ENCODE peak calls at places on chromosomes 12 and 14, in ten cellular contexts. B, X, F, J, W, N, A, V, C and O are unnamed samples.

GRCh38 chr12:57738661-57739237 is at the start of gene AGAP2:
- DNase-seq in B (no peak), X (no peak), F (no peak), J (no peak), W (no peak), N (no peak), A (no peak), V (no peak), C (no peak), O (peak; percentile 21)

GRCh38 chr14:37865719-37866549 is 270.5 kb downstream of the TTC6 start:
- DNase-seq in B (no peak), X (no peak), F (no peak), J (no peak), W (no peak), N (no peak), A (no peak), V (no peak), C (no peak), O (no peak)

GRCh38 chr12:75979181-75979580 is 52.4 kb downstream of the PHLDA1 start:
- DNase-seq in B (no peak), X (peak; percentile 76), F (no peak), J (no peak), W (peak; percentile 19), N (no peak), A (no peak), V (no peak), C (no peak), O (peak; percentile 84)

GRCh38 chr12:54352022-54352531 is 12.2 kb downstream of the GPR84 start:
- DNase-seq in B (no peak), X (no peak), F (no peak), J (no peak), W (no peak), N (no peak), A (peak; percentile 67), V (no peak), C (no peak), O (no peak)

GRCh38 chr12:76399040-76399439 is 50.8 kb upstream of the BBS10 start:
- DNase-seq in B (no peak), X (no peak), F (no peak), J (no peak), W (no peak), N (no peak), A (no peak), V (no peak), C (no peak), O (no peak)

GRCh38 chr14:42057176-42057575 is 450.5 kb downstream of the LRFN5 start:
- DNase-seq in B (no peak), X (no peak), F (no peak), J (no peak), W (no peak), N (no peak), A (no peak), V (no peak), C (no peak), O (no peak)

GRCh38 chr12:95762123-95762785 is 28.3 kb downstream of the NTN4 start:
- DNase-seq in B (no peak), X (no peak), F (no peak), J (no peak), W (no peak), N (no peak), A (no peak), V (no peak), C (no peak), O (peak; percentile 14)

GRCh38 chr12:116153983-116154382 is 123.5 kb downstream of the MED13L start:
- DNase-seq in B (no peak), X (no peak), F (no peak), J (no peak), W (no peak), N (no peak), A (no peak), V (no peak), C (no peak), O (no peak)

GRCh38 chr12:101795786-101796185 is 35.0 kb downstream of the GNPTAB start:
- DNase-seq in B (no peak), X (no peak), F (no peak), J (no peak), W (no peak), N (no peak), A (no peak), V (no peak), C (peak; percentile 26), O (no peak)

GRCh38 chr12:32897276-32897615 is 669 bp upstream of the PKP2 start:
- DNase-seq in B (no peak), X (no peak), F (no peak), J (no peak), W (no peak), N (no peak), A (no peak), V (no peak), C (no peak), O (no peak)

GRCh38 chr14:53621986-53622385 is 334.6 kb downstream of the BMP4 start:
- DNase-seq in B (no peak), X (no peak), F (no peak), J (no peak), W (no peak), N (no peak), A (no peak), V (no peak), C (no peak), O (no peak)

GRCh38 chr12:26711072-26711471 is 121.9 kb downstream of the ITPR2 start:
- DNase-seq in B (no peak), X (no peak), F (no peak), J (no peak), W (no peak), N (no peak), A (no peak), V (no peak), C (no peak), O (no peak)

GRCh38 chr14:72318648-72319047 is 386.4 kb downstream of the RGS6 start:
- DNase-seq in B (no peak), X (no peak), F (no peak), J (no peak), W (no peak), N (no peak), A (no peak), V (no peak), C (no peak), O (peak; percentile 55)

GRCh38 chr14:67607646-67608045 is 7.6 kb upstream of the PIGH start:
- DNase-seq in B (no peak), X (no peak), F (no peak), J (no peak), W (no peak), N (no peak), A (no peak), V (no peak), C (no peak), O (no peak)

GRCh38 chr14:22478670-22479069 is 110.4 kb downstream of the DAD1 start:
- DNase-seq in B (no peak), X (no peak), F (no peak), J (no peak), W (no peak), N (no peak), A (no peak), V (no peak), C (no peak), O (no peak)

GRCh38 chr14:100147181-100147631 is 12.2 kb downstream of the DEGS2 start:
- DNase-seq in B (no peak), X (no peak), F (peak; percentile 39), J (peak; percentile 85), W (peak; percentile 45), N (no peak), A (no peak), V (peak; percentile 57), C (peak; percentile 64), O (no peak)

GRCh38 chr14:99679996-99680395 is 4.1 kb upstream of the CYP46A1 start:
- DNase-seq in B (no peak), X (no peak), F (no peak), J (no peak), W (no peak), N (no peak), A (no peak), V (no peak), C (no peak), O (no peak)

GRCh38 chr12:43937947-43938346 is 102.1 kb downstream of the TMEM117 start:
- DNase-seq in B (no peak), X (no peak), F (no peak), J (peak; percentile 11), W (no peak), N (no peak), A (no peak), V (no peak), C (no peak), O (peak; percentile 10)

GRCh38 chr14:79332504-79333197 is 878.7 kb downstream of the DIO2 start:
- DNase-seq in B (no peak), X (no peak), F (no peak), J (no peak), W (no peak), N (no peak), A (no peak), V (no peak), C (no peak), O (peak; percentile 26)

GRCh38 chr12:27123642-27124041 is 41.3 kb upstream of the C12orf71 start:
- DNase-seq in B (no peak), X (peak; percentile 40), F (no peak), J (peak; percentile 29), W (no peak), N (no peak), A (no peak), V (no peak), C (peak; percentile 28), O (peak; percentile 25)

GRCh38 chr14:101552786-101553231 is 8.5 kb upstream of the DIO3 start:
- DNase-seq in B (no peak), X (peak; percentile 86), F (no peak), J (no peak), W (no peak), N (no peak), A (no peak), V (no peak), C (no peak), O (no peak)

GRCh38 chr12:124650912-124651311 is 83.5 kb upstream of the NCOR2 start:
- DNase-seq in B (no peak), X (no peak), F (no peak), J (no peak), W (no peak), N (no peak), A (no peak), V (no peak), C (no peak), O (no peak)

GRCh38 chr12:116138781-116139180 is 138.7 kb downstream of the MED13L start:
- DNase-seq in B (no peak), X (no peak), F (no peak), J (no peak), W (no peak), N (no peak), A (no peak), V (no peak), C (no peak), O (no peak)

GRCh38 chr14:54220697-54221431 is 175.9 kb upstream of the CDKN3 start:
- DNase-seq in B (no peak), X (no peak), F (no peak), J (no peak), W (no peak), N (no peak), A (no peak), V (no peak), C (no peak), O (no peak)

GRCh38 chr12:131943389-131943788 is 6.4 kb upstream of the EP400 start:
- DNase-seq in B (no peak), X (no peak), F (no peak), J (no peak), W (no peak), N (no peak), A (no peak), V (no peak), C (no peak), O (no peak)

GRCh38 chr14:95649230-95649629 is 37.0 kb upstream of the TCL1B start:
- DNase-seq in B (no peak), X (no peak), F (no peak), J (no peak), W (no peak), N (no peak), A (no peak), V (no peak), C (no peak), O (no peak)

GRCh38 chr12:41512531-41512930 is 324.4 kb downstream of the PDZRN4 start:
- DNase-seq in B (no peak), X (no peak), F (no peak), J (no peak), W (no peak), N (no peak), A (no peak), V (no peak), C (no peak), O (no peak)

GRCh38 chr14:26917086-26917485 is 319.3 kb upstream of the NOVA1 start:
- DNase-seq in B (peak; percentile 10), X (peak; percentile 6), F (no peak), J (no peak), W (no peak), N (no peak), A (no peak), V (no peak), C (no peak), O (peak; percentile 1)